ENCODE peak calls at places on chromosome 10, in seven cellular contexts. A is nephron progenitor cell; E is NCI-H774; O is GM23338; J is body of pancreas; T is NCI-H510A treated with DMSO at 0.1 percent for 48 hours; X is naive thymus-derived CD8-positive, alpha-beta T cell. W is an unnamed sample.

GRCh38 chr10:78502208-78502943 is 468.7 kb downstream of the RPS24 start:
- DNase-seq in J (no peak), E (no peak), T (no peak), O (no peak), A (no peak), X (no peak), W (peak)

GRCh38 chr10:44925224-44925623 is 14.1 kb downstream of the TMEM72 start:
- DNase-seq in E (no peak), J (no peak), O (peak), A (peak), T (peak), X (no peak), W (peak)

GRCh38 chr10:20593649-20594048 is 303.5 kb downstream of the NEBL start:
- DNase-seq in E (no peak), X (no peak), J (no peak), O (peak), T (no peak), A (no peak), W (no peak)

GRCh38 chr10:7846591-7846990 is 28.3 kb downstream of the TAF3 start:
- DNase-seq in O (no peak), J (no peak), T (no peak), X (no peak), A (no peak), E (no peak), W (no peak)

GRCh38 chr10:46523119-46523880 is 33.2 kb downstream of the GPRIN2 start:
- DNase-seq in A (peak), J (peak), X (no peak), E (no peak), T (no peak), O (no peak), W (peak)

GRCh38 chr10:1715821-1716220 is 21.5 kb downstream of the ADARB2 start:
- DNase-seq in J (no peak), T (no peak), A (peak), E (no peak), X (no peak), O (peak), W (peak)

GRCh38 chr10:6973904-6974303 is 393.8 kb upstream of the PRKCQ start:
- DNase-seq in X (peak), O (no peak), T (no peak), E (no peak), A (no peak), J (no peak), W (no peak)

GRCh38 chr10:61554925-61555324 is 101.7 kb upstream of the TMEM26 start:
- DNase-seq in J (no peak), E (no peak), X (no peak), T (no peak), A (no peak), O (no peak), W (no peak)

GRCh38 chr10:70902659-70903261 is 14.4 kb upstream of the PCBD1 start:
- DNase-seq in E (no peak), X (no peak), A (no peak), O (no peak), J (peak), T (no peak), W (no peak)

GRCh38 chr10:96585726-96586418 is 940 bp downstream of the TM9SF3 start:
- DNase-seq in A (no peak), E (no peak), T (no peak), J (no peak), X (peak), O (peak), W (peak)

GRCh38 chr10:132850246-132850645 is 64.3 kb upstream of the NKX6-2 start:
- DNase-seq in J (no peak), E (no peak), X (no peak), A (no peak), O (no peak), T (no peak), W (no peak)

GRCh38 chr10:79023489-79024162 is 45.1 kb upstream of the ZMIZ1 start:
- DNase-seq in T (no peak), X (no peak), O (no peak), A (no peak), E (no peak), J (peak), W (no peak)

GRCh38 chr10:130109796-130110235 is 814 bp downstream of the C10orf143 start:
- DNase-seq in T (peak), A (peak), X (peak), J (peak), O (peak), E (peak), W (peak)

GRCh38 chr10:38143587-38143986 is 49.5 kb downstream of the ZNF37A start:
- DNase-seq in T (no peak), J (no peak), X (no peak), E (no peak), A (no peak), O (no peak), W (peak)

GRCh38 chr10:44935201-44935960 is 24.2 kb upstream of the RASSF4 start:
- DNase-seq in E (no peak), A (no peak), T (no peak), O (no peak), X (no peak), J (peak), W (peak)

GRCh38 chr10:106410331-106410730 is 754.2 kb downstream of the SORCS1 start:
- DNase-seq in E (no peak), A (no peak), X (no peak), O (no peak), J (no peak), T (no peak), W (no peak)

GRCh38 chr10:117541405-117541908 is 1.1 kb upstream of the EMX2 start:
- DNase-seq in O (peak), E (no peak), A (peak), X (no peak), T (no peak), J (no peak), W (peak)

GRCh38 chr10:60140681-60141632 is 234.6 kb upstream of the CCDC6 start:
- DNase-seq in J (no peak), T (peak), O (peak), E (no peak), X (no peak), A (peak), W (peak)